ENCODE peak calls at places on chromosomes 11 and 22, in ten cellular contexts. One of them, this sample, is unnamed.

GRCh38 chr22:37241351-37242142 is 2.5 kb downstream of the RAC2 start:
- DNase-seq in tibial nerve: no peak
- DNase-seq in stomach: peak; percentile 45
- DNase-seq in A549: no peak
- DNase-seq in mucosa of descending colon: no peak
- DNase-seq in left lung: peak; percentile 87
- DNase-seq in PC-3: no peak
- DNase-seq in hepatocyte: no peak
- DNase-seq in cardiac muscle cell: no peak
- DNase-seq in Peyer's patch: peak; percentile 59
- DNase-seq in this sample: no peak

GRCh38 chr22:29268511-29269229 is 602 bp downstream of the EWSR1 start:
- DNase-seq in tibial nerve: peak; percentile 44
- DNase-seq in stomach: peak; percentile 61
- DNase-seq in A549: peak; percentile 33
- DNase-seq in mucosa of descending colon: peak; percentile 60
- DNase-seq in left lung: peak; percentile 89
- DNase-seq in PC-3: peak; percentile 31
- DNase-seq in hepatocyte: peak; percentile 78
- DNase-seq in cardiac muscle cell: peak; percentile 55
- DNase-seq in Peyer's patch: no peak
- DNase-seq in this sample: peak; percentile 67

GRCh38 chr11:2802389-2803185 is 83.0 kb downstream of the CDKN1C start:
- DNase-seq in tibial nerve: no peak
- DNase-seq in stomach: peak; percentile 22
- DNase-seq in A549: no peak
- DNase-seq in mucosa of descending colon: no peak
- DNase-seq in left lung: peak; percentile 41
- DNase-seq in PC-3: no peak
- DNase-seq in hepatocyte: no peak
- DNase-seq in cardiac muscle cell: no peak
- DNase-seq in Peyer's patch: peak; percentile 34
- DNase-seq in this sample: no peak

GRCh38 chr11:91921974-91922373 is 302.6 kb upstream of the FAT3 start:
- DNase-seq in tibial nerve: no peak
- DNase-seq in stomach: no peak
- DNase-seq in A549: peak; percentile 11
- DNase-seq in mucosa of descending colon: no peak
- DNase-seq in left lung: no peak
- DNase-seq in PC-3: peak; percentile 82
- DNase-seq in hepatocyte: no peak
- DNase-seq in cardiac muscle cell: no peak
- DNase-seq in Peyer's patch: no peak
- DNase-seq in this sample: no peak

GRCh38 chr11:29343465-29344333 is 673.1 kb downstream of the KCNA4 start:
- DNase-seq in tibial nerve: peak; percentile 25
- DNase-seq in stomach: peak; percentile 62
- DNase-seq in A549: peak; percentile 72
- DNase-seq in mucosa of descending colon: peak; percentile 73
- DNase-seq in left lung: peak; percentile 82
- DNase-seq in PC-3: peak; percentile 76
- DNase-seq in hepatocyte: peak; percentile 81
- DNase-seq in cardiac muscle cell: peak; percentile 73
- DNase-seq in Peyer's patch: peak; percentile 63
- DNase-seq in this sample: peak; percentile 5

GRCh38 chr11:109933126-109933525 is 160.1 kb upstream of the ZC3H12C start:
- DNase-seq in tibial nerve: no peak
- DNase-seq in stomach: no peak
- DNase-seq in A549: no peak
- DNase-seq in mucosa of descending colon: no peak
- DNase-seq in left lung: no peak
- DNase-seq in PC-3: peak; percentile 34
- DNase-seq in hepatocyte: no peak
- DNase-seq in cardiac muscle cell: no peak
- DNase-seq in Peyer's patch: no peak
- DNase-seq in this sample: no peak

GRCh38 chr22:29156507-29156906 is 49.2 kb upstream of the EMID1 start:
- DNase-seq in tibial nerve: no peak
- DNase-seq in stomach: no peak
- DNase-seq in A549: no peak
- DNase-seq in mucosa of descending colon: no peak
- DNase-seq in left lung: no peak
- DNase-seq in PC-3: no peak
- DNase-seq in hepatocyte: peak; percentile 28
- DNase-seq in cardiac muscle cell: peak; percentile 78
- DNase-seq in Peyer's patch: no peak
- DNase-seq in this sample: no peak

GRCh38 chr11:6260207-6260726 is 629 bp downstream of the CCKBR start:
- DNase-seq in tibial nerve: no peak
- DNase-seq in stomach: no peak
- DNase-seq in A549: no peak
- DNase-seq in mucosa of descending colon: no peak
- DNase-seq in left lung: no peak
- DNase-seq in PC-3: no peak
- DNase-seq in hepatocyte: no peak
- DNase-seq in cardiac muscle cell: no peak
- DNase-seq in Peyer's patch: no peak
- DNase-seq in this sample: no peak

GRCh38 chr11:78244546-78245315 is 56.0 kb downstream of the USP35 start:
- DNase-seq in tibial nerve: no peak
- DNase-seq in stomach: no peak
- DNase-seq in A549: no peak
- DNase-seq in mucosa of descending colon: no peak
- DNase-seq in left lung: no peak
- DNase-seq in PC-3: no peak
- DNase-seq in hepatocyte: no peak
- DNase-seq in cardiac muscle cell: no peak
- DNase-seq in Peyer's patch: no peak
- DNase-seq in this sample: no peak

GRCh38 chr22:25076281-25076680 is 123.4 kb upstream of the CRYBB3 start:
- DNase-seq in tibial nerve: no peak
- DNase-seq in stomach: no peak
- DNase-seq in A549: no peak
- DNase-seq in mucosa of descending colon: no peak
- DNase-seq in left lung: no peak
- DNase-seq in PC-3: no peak
- DNase-seq in hepatocyte: no peak
- DNase-seq in cardiac muscle cell: no peak
- DNase-seq in Peyer's patch: no peak
- DNase-seq in this sample: no peak

GRCh38 chr11:123302751-123303195 is 107.7 kb upstream of the CLMP start:
- DNase-seq in tibial nerve: no peak
- DNase-seq in stomach: no peak
- DNase-seq in A549: peak; percentile 14
- DNase-seq in mucosa of descending colon: no peak
- DNase-seq in left lung: no peak
- DNase-seq in PC-3: peak; percentile 73
- DNase-seq in hepatocyte: peak; percentile 17
- DNase-seq in cardiac muscle cell: no peak
- DNase-seq in Peyer's patch: no peak
- DNase-seq in this sample: no peak

GRCh38 chr11:16862733-16863132 is 124.3 kb downstream of the C11orf58 start:
- DNase-seq in tibial nerve: no peak
- DNase-seq in stomach: no peak
- DNase-seq in A549: no peak
- DNase-seq in mucosa of descending colon: no peak
- DNase-seq in left lung: no peak
- DNase-seq in PC-3: no peak
- DNase-seq in hepatocyte: no peak
- DNase-seq in cardiac muscle cell: no peak
- DNase-seq in Peyer's patch: no peak
- DNase-seq in this sample: no peak

GRCh38 chr11:326842-327580 is 6.4 kb upstream of the IFITM3 start:
- DNase-seq in tibial nerve: peak; percentile 91
- DNase-seq in stomach: peak; percentile 80
- DNase-seq in A549: no peak
- DNase-seq in mucosa of descending colon: peak; percentile 75
- DNase-seq in left lung: peak; percentile 91
- DNase-seq in PC-3: no peak
- DNase-seq in hepatocyte: peak; percentile 67
- DNase-seq in cardiac muscle cell: no peak
- DNase-seq in Peyer's patch: peak; percentile 70
- DNase-seq in this sample: peak; percentile 84

GRCh38 chr11:118328745-118329144 is 13.8 kb downstream of the CD3D start:
- DNase-seq in tibial nerve: no peak
- DNase-seq in stomach: no peak
- DNase-seq in A549: no peak
- DNase-seq in mucosa of descending colon: no peak
- DNase-seq in left lung: no peak
- DNase-seq in PC-3: no peak
- DNase-seq in hepatocyte: no peak
- DNase-seq in cardiac muscle cell: no peak
- DNase-seq in Peyer's patch: no peak
- DNase-seq in this sample: no peak

GRCh38 chr11:2443881-2444300 is 423 bp downstream of the TRPM5 start:
- DNase-seq in tibial nerve: no peak
- DNase-seq in stomach: peak; percentile 48
- DNase-seq in A549: no peak
- DNase-seq in mucosa of descending colon: peak; percentile 58
- DNase-seq in left lung: peak; percentile 81
- DNase-seq in PC-3: no peak
- DNase-seq in hepatocyte: no peak
- DNase-seq in cardiac muscle cell: no peak
- DNase-seq in Peyer's patch: peak; percentile 69
- DNase-seq in this sample: no peak

GRCh38 chr11:59615132-59615636 is 390 bp downstream of the OSBP start:
- DNase-seq in tibial nerve: peak; percentile 9
- DNase-seq in stomach: peak; percentile 72
- DNase-seq in A549: peak; percentile 39
- DNase-seq in mucosa of descending colon: peak; percentile 75
- DNase-seq in left lung: peak; percentile 88
- DNase-seq in PC-3: peak; percentile 57
- DNase-seq in hepatocyte: peak; percentile 77
- DNase-seq in cardiac muscle cell: no peak
- DNase-seq in Peyer's patch: peak; percentile 77
- DNase-seq in this sample: peak; percentile 43

GRCh38 chr22:30044369-30044768 is 35.9 kb upstream of the HORMAD2 start:
- DNase-seq in tibial nerve: no peak
- DNase-seq in stomach: peak; percentile 43
- DNase-seq in A549: no peak
- DNase-seq in mucosa of descending colon: peak; percentile 76
- DNase-seq in left lung: no peak
- DNase-seq in PC-3: peak; percentile 71
- DNase-seq in hepatocyte: peak; percentile 78
- DNase-seq in cardiac muscle cell: no peak
- DNase-seq in Peyer's patch: no peak
- DNase-seq in this sample: no peak

GRCh38 chr11:8698917-8699441 is 16.4 kb downstream of the RPL27A start:
- DNase-seq in tibial nerve: no peak
- DNase-seq in stomach: no peak
- DNase-seq in A549: no peak
- DNase-seq in mucosa of descending colon: no peak
- DNase-seq in left lung: no peak
- DNase-seq in PC-3: no peak
- DNase-seq in hepatocyte: no peak
- DNase-seq in cardiac muscle cell: no peak
- DNase-seq in Peyer's patch: peak; percentile 34
- DNase-seq in this sample: no peak

GRCh38 chr11:15800121-15800800 is 556.1 kb downstream of the SOX6 start:
- DNase-seq in tibial nerve: peak; percentile 46
- DNase-seq in stomach: peak; percentile 50
- DNase-seq in A549: no peak
- DNase-seq in mucosa of descending colon: peak; percentile 30
- DNase-seq in left lung: peak; percentile 49
- DNase-seq in PC-3: peak; percentile 4
- DNase-seq in hepatocyte: peak; percentile 19
- DNase-seq in cardiac muscle cell: no peak
- DNase-seq in Peyer's patch: no peak
- DNase-seq in this sample: peak; percentile 21

GRCh38 chr11:45852712-45853101 is 5.4 kb downstream of the CRY2 start:
- DNase-seq in tibial nerve: no peak
- DNase-seq in stomach: no peak
- DNase-seq in A549: no peak
- DNase-seq in mucosa of descending colon: no peak
- DNase-seq in left lung: no peak
- DNase-seq in PC-3: no peak
- DNase-seq in hepatocyte: no peak
- DNase-seq in cardiac muscle cell: no peak
- DNase-seq in Peyer's patch: no peak
- DNase-seq in this sample: peak; percentile 59
- TF ChIP-seq CTCF in tibial nerve: no peak
- TF ChIP-seq CTCF in stomach: no peak
- TF ChIP-seq CTCF in A549: no peak
- TF ChIP-seq CTCF in mucosa of descending colon: no peak
- TF ChIP-seq CTCF in left lung: no peak
- TF ChIP-seq CTCF in PC-3: no peak
- TF ChIP-seq CTCF in hepatocyte: no peak
- TF ChIP-seq CTCF in cardiac muscle cell: no peak
- TF ChIP-seq CTCF in Peyer's patch: no peak
- TF ChIP-seq CTCF in this sample: peak; percentile 12

DNA sequence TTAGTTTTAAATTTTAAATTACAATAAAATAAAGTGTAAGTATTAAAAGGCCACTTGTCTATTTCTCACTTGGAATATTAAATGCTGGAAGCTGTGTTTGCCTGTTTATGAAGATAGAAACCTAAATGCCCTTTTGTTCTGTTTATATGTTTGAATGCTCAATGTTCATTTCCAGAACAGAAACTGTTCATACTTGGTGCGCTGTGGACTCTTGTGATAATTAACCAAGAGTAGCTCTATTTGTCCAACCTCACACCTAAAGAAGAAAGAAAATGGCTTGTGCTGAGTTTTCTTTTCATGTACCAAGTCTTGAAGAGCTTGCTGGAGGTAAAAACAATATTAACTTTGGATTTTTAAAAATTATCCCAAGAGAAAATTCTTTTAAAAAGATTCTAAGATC is 5.7 kb downstream of the C11orf54 start:
- DNase-seq in tibial nerve: no peak
- DNase-seq in stomach: no peak
- DNase-seq in A549: no peak
- DNase-seq in mucosa of descending colon: no peak
- DNase-seq in left lung: no peak
- DNase-seq in PC-3: no peak
- DNase-seq in hepatocyte: no peak
- DNase-seq in cardiac muscle cell: no peak
- DNase-seq in Peyer's patch: no peak
- DNase-seq in this sample: no peak
- H3K4me1 ChIP-seq in tibial nerve: peaks cover 7% of the 10 kb centered on the region
- H3K4me1 ChIP-seq in stomach: peaks cover 45% of the 10 kb centered on the region
- H3K4me1 ChIP-seq in A549: peaks cover 39% of the 10 kb centered on the region
- H3K4me1 ChIP-seq in mucosa of descending colon: peaks cover 17% of the 10 kb centered on the region
- H3K4me1 ChIP-seq in left lung: peaks cover 15% of the 10 kb centered on the region
- H3K4me1 ChIP-seq in PC-3: peaks cover 6% of the 10 kb centered on the region
- H3K4me1 ChIP-seq in hepatocyte: peaks cover 8% of the 10 kb centered on the region
- H3K4me1 ChIP-seq in cardiac muscle cell: peaks cover 9% of the 10 kb centered on the region
- H3K4me1 ChIP-seq in Peyer's patch: peaks cover 30% of the 10 kb centered on the region
- H3K4me1 ChIP-seq in this sample: no peaks in the 10 kb centered on the region

GRCh38 chr11:35163707-35164496 is 24.9 kb downstream of the CD44 start:
- DNase-seq in tibial nerve: no peak
- DNase-seq in stomach: no peak
- DNase-seq in A549: no peak
- DNase-seq in mucosa of descending colon: peak; percentile 51
- DNase-seq in left lung: no peak
- DNase-seq in PC-3: no peak
- DNase-seq in hepatocyte: no peak
- DNase-seq in cardiac muscle cell: no peak
- DNase-seq in Peyer's patch: no peak
- DNase-seq in this sample: no peak
- TF ChIP-seq CTCF in tibial nerve: no peak
- TF ChIP-seq CTCF in stomach: no peak
- TF ChIP-seq CTCF in A549: no peak
- TF ChIP-seq CTCF in mucosa of descending colon: no peak
- TF ChIP-seq CTCF in left lung: no peak
- TF ChIP-seq CTCF in PC-3: no peak
- TF ChIP-seq CTCF in hepatocyte: peak; percentile 11
- TF ChIP-seq CTCF in cardiac muscle cell: peak; percentile 44
- TF ChIP-seq CTCF in Peyer's patch: peak; percentile 13
- TF ChIP-seq CTCF in this sample: no peak

GRCh38 chr11:64878223-64878493 is 263 bp downstream of the EHD1 start:
- DNase-seq in tibial nerve: no peak
- DNase-seq in stomach: no peak
- DNase-seq in A549: no peak
- DNase-seq in mucosa of descending colon: no peak
- DNase-seq in left lung: no peak
- DNase-seq in PC-3: no peak
- DNase-seq in hepatocyte: no peak
- DNase-seq in cardiac muscle cell: no peak
- DNase-seq in Peyer's patch: no peak
- DNase-seq in this sample: no peak
- H3K4me1 ChIP-seq in tibial nerve: peaks cover 66% of the 10 kb centered on the region
- H3K4me1 ChIP-seq in stomach: peaks cover 70% of the 10 kb centered on the region
- H3K4me1 ChIP-seq in A549: peaks cover 28% of the 10 kb centered on the region
- H3K4me1 ChIP-seq in mucosa of descending colon: peaks cover 43% of the 10 kb centered on the region
- H3K4me1 ChIP-seq in left lung: peaks cover 68% of the 10 kb centered on the region
- H3K4me1 ChIP-seq in PC-3: peaks cover 30% of the 10 kb centered on the region
- H3K4me1 ChIP-seq in hepatocyte: peaks cover 28% of the 10 kb centered on the region
- H3K4me1 ChIP-seq in cardiac muscle cell: peaks cover 31% of the 10 kb centered on the region
- H3K4me1 ChIP-seq in Peyer's patch: peaks cover 65% of the 10 kb centered on the region
- H3K4me1 ChIP-seq in this sample: peaks cover 73% of the 10 kb centered on the region

This sample was measured in heart right ventricle.